ENCODE peak calls at places on chromosome 11, in eight cellular contexts. I is Caco-2, K is osteoblast, Y is PC-3, Q is glutamatergic neuron, F is heart left ventricle, U is DND-41, H is AG04450. M is an unnamed sample.

GRCh38 chr11:120180571-120181445 is 30.0 kb upstream of the OAF start:
- DNase-seq in K (no peak), F (no peak), Q (no peak), U (no peak), H (no peak), Y (peak; percentile 16), I (no peak), M (peak; percentile 5)

GRCh38 chr11:85133636-85134035 is 493.5 kb downstream of the DLG2 start:
- DNase-seq in U (no peak), F (no peak), K (no peak), Q (no peak), I (no peak), H (no peak), Y (no peak), M (no peak)

GRCh38 chr11:91664521-91664920 is 560.1 kb upstream of the FAT3 start:
- DNase-seq in Q (no peak), K (no peak), U (no peak), I (no peak), Y (peak; percentile 31), H (no peak), F (no peak), M (no peak)

GRCh38 chr11:46913484-46913883 is 4.9 kb downstream of the LRP4 start:
- DNase-seq in U (no peak), K (no peak), Q (no peak), H (no peak), F (no peak), Y (no peak), I (no peak), M (no peak)

GRCh38 chr11:83865636-83866461 is 579.7 kb upstream of the CCDC90B start:
- DNase-seq in K (no peak), H (no peak), Q (no peak), U (no peak), I (no peak), F (no peak), Y (peak; percentile 7), M (no peak)

GRCh38 chr11:36638586-36638985 is 40.5 kb upstream of the RAG2 start:
- DNase-seq in I (no peak), Y (no peak), U (no peak), Q (no peak), K (peak; percentile 32), F (no peak), H (no peak), M (no peak)

GRCh38 chr11:86476109-86476861 is 101.6 kb downstream of the CCDC81 start:
- DNase-seq in Y (no peak), I (peak; percentile 84), Q (no peak), K (no peak), H (no peak), U (no peak), F (peak; percentile 45), M (no peak)

GRCh38 chr11:30314625-30315024 is 8.3 kb upstream of the ARL14EP start:
- DNase-seq in F (no peak), Y (peak; percentile 7), I (no peak), K (no peak), U (no peak), H (no peak), Q (no peak), M (no peak)

GRCh38 chr11:77619576-77620198 is 17.9 kb downstream of the CLNS1A start:
- DNase-seq in H (no peak), U (no peak), F (no peak), Q (no peak), Y (peak; percentile 92), I (no peak), K (no peak), M (no peak)

GRCh38 chr11:6523253-6523652 is 26.2 kb downstream of the DNHD1 start:
- DNase-seq in U (no peak), F (no peak), I (no peak), Y (peak; percentile 87), K (no peak), H (no peak), Q (no peak), M (no peak)

GRCh38 chr11:32081129-32081641 is 9.7 kb upstream of the RCN1 start:
- DNase-seq in I (no peak), Y (peak; percentile 59), Q (peak; percentile 71), K (no peak), H (no peak), U (no peak), F (peak; percentile 58), M (no peak)

GRCh38 chr11:122048401-122048800 is 67.6 kb downstream of the BLID start:
- DNase-seq in Y (no peak), Q (no peak), H (no peak), U (no peak), K (no peak), I (no peak), F (no peak), M (no peak)

GRCh38 chr11:102666331-102666957 is 39.1 kb downstream of the MMP27 start:
- DNase-seq in H (peak; percentile 13), I (peak; percentile 55), Y (peak; percentile 79), U (peak; percentile 19), F (no peak), K (peak; percentile 50), Q (no peak), M (no peak)

GRCh38 chr11:31783264-31783663 is 27.9 kb downstream of the PAX6 start:
- DNase-seq in Q (no peak), U (no peak), F (no peak), H (no peak), I (no peak), Y (no peak), K (no peak), M (no peak)

GRCh38 chr11:33934450-33934849 is 42.6 kb upstream of the LMO2 start:
- DNase-seq in I (no peak), U (no peak), Y (no peak), F (no peak), H (no peak), K (no peak), Q (no peak), M (no peak)

GRCh38 chr11:73271936-73272679 is at the start of gene P2RY6:
- DNase-seq in I (peak; percentile 93), F (peak; percentile 45), H (no peak), U (no peak), Y (peak; percentile 97), Q (peak; percentile 14), K (peak; percentile 95), M (no peak)

GRCh38 chr11:106917973-106918372 is 100.3 kb downstream of the GUCY1A2 start:
- DNase-seq in H (no peak), F (no peak), U (peak; percentile 58), Y (peak; percentile 65), I (peak; percentile 68), Q (peak; percentile 35), K (no peak), M (no peak)
- TF ChIP-seq CTCF in H (peak; percentile 58), F (no peak), U (peak; percentile 63), Y (peak; percentile 71), I (peak; percentile 82), Q (peak; percentile 14), K (peak; percentile 30), M (no peak)

GRCh38 chr11:64148917-64149617 is 16.8 kb downstream of the MACROD1 start:
- DNase-seq in Q (no peak), I (no peak), H (no peak), Y (no peak), K (no peak), U (no peak), F (no peak), M (no peak)
- TF ChIP-seq CTCF in Q (peak; percentile 54), I (no peak), H (no peak), Y (peak; percentile 42), K (no peak), U (no peak), F (peak; percentile 0), M (peak; percentile 19)

GRCh38 chr11:69449320-69450063 is 32.0 kb upstream of the LINC01488 start:
- DNase-seq in Y (no peak), H (no peak), U (no peak), K (peak; percentile 85), Q (peak; percentile 84), I (no peak), F (peak; percentile 88), M (no peak)
- TF ChIP-seq CTCF in Y (no peak), H (peak; percentile 15), U (no peak), K (no peak), Q (no peak), I (no peak), F (no peak), M (no peak)

GRCh38 chr11:10893713-10894112 is 35.9 kb upstream of the ZBED5 start:
- DNase-seq in F (peak; percentile 47), Y (peak; percentile 65), Q (no peak), I (peak; percentile 63), K (peak; percentile 48), H (peak; percentile 62), U (no peak), M (no peak)
- TF ChIP-seq CTCF in F (peak; percentile 7), Y (peak; percentile 39), Q (no peak), I (peak; percentile 52), K (peak; percentile 56), H (peak; percentile 62), U (no peak), M (no peak)

GRCh38 chr11:9120659-9121350 is 29.4 kb upstream of the SCUBE2 start:
- DNase-seq in Y (peak; percentile 16), K (no peak), I (no peak), Q (peak; percentile 66), H (no peak), F (no peak), U (no peak), M (no peak)
- TF ChIP-seq CTCF in Y (peak; percentile 54), K (peak; percentile 12), I (peak; percentile 76), Q (peak; percentile 23), H (peak; percentile 38), F (no peak), U (peak; percentile 12), M (no peak)

GRCh38 chr11:94597896-94598295 is 30.7 kb downstream of the PIWIL4 start:
- DNase-seq in U (no peak), Y (peak; percentile 29), K (no peak), F (no peak), H (no peak), I (no peak), Q (no peak), M (no peak)
- TF ChIP-seq CTCF in U (no peak), Y (peak; percentile 46), K (peak; percentile 43), F (no peak), H (no peak), I (peak; percentile 57), Q (no peak), M (no peak)